ENCODE peak calls at places on chromosomes 16 and 17, in five cellular contexts. E, P, U, D and L are unnamed samples.

GRCh38 chr17:48599373-48599772 is 5.4 kb downstream of the HOXB6 start:
- DNase-seq in E (no peak), P (no peak), U (no peak), D (no peak), L (no peak)

GRCh38 chr16:81415757-81416156 is 28.9 kb upstream of the CMIP start:
- DNase-seq in E (no peak), P (no peak), U (no peak), D (no peak), L (no peak)

GRCh38 chr17:413016-413350 is 60.4 kb upstream of the RPH3AL start:
- DNase-seq in E (no peak), P (no peak), U (no peak), D (no peak), L (no peak)

GRCh38 chr16:75382611-75383010 is 50.7 kb downstream of the CFDP1 start:
- DNase-seq in E (no peak), P (no peak), U (no peak), D (no peak), L (no peak)

GRCh38 chr16:26985100-26986065 is 81.3 kb upstream of the C16orf82 start:
- DNase-seq in E (no peak), P (no peak), U (no peak), D (no peak), L (no peak)

GRCh38 chr16:72910371-72910770 is 137.6 kb downstream of the ZFHX3 start:
- DNase-seq in E (no peak), P (no peak), U (no peak), D (no peak), L (no peak)

GRCh38 chr17:42386784-42387183 is 1.5 kb downstream of the STAT3 start:
- DNase-seq in E (no peak), P (no peak), U (no peak), D (no peak), L (no peak)

GRCh38 chr16:83253526-83253925 is 554.3 kb upstream of the HSBP1 start:
- DNase-seq in E (no peak), P (no peak), U (no peak), D (no peak), L (no peak)

GRCh38 chr17:48547839-48548686 is 3.2 kb upstream of the HOXB2 start:
- DNase-seq in E (no peak), P (no peak), U (no peak), D (no peak), L (peak)

GRCh38 chr16:20942271-20942670 is 41.7 kb downstream of the LYRM1 start:
- DNase-seq in E (no peak), P (no peak), U (no peak), D (no peak), L (no peak)

GRCh38 chr16:73350707-73351452 is 303.0 kb upstream of the ZFHX3 start:
- DNase-seq in E (no peak), P (no peak), U (no peak), D (no peak), L (no peak)

GRCh38 chr16:53827741-53828140 is 123.8 kb downstream of the FTO start:
- DNase-seq in E (no peak), P (no peak), U (no peak), D (no peak), L (no peak)

GRCh38 chr17:70661342-70662222 is 492.2 kb downstream of the KCNJ2 start:
- DNase-seq in E (no peak), P (no peak), U (no peak), D (no peak), L (no peak)

GRCh38 chr16:78473031-78473699 is 373.7 kb downstream of the WWOX start:
- DNase-seq in E (no peak), P (no peak), U (no peak), D (no peak), L (no peak)

GRCh38 chr17:73318427-73318813 is 6.6 kb upstream of the CDC42EP4 start:
- DNase-seq in E (no peak), P (no peak), U (no peak), D (no peak), L (peak)

GRCh38 chr16:10600792-10601443 is 20.5 kb upstream of the EMP2 start:
- DNase-seq in E (no peak), P (no peak), U (no peak), D (no peak), L (no peak)

GRCh38 chr17:17125136-17126084 is 80.7 kb downstream of the PLD6 start:
- DNase-seq in E (no peak), P (no peak), U (no peak), D (no peak), L (no peak)

GRCh38 chr17:63622571-63623390 is 564 bp downstream of the MAP3K3 start:
- DNase-seq in E (peak), P (no peak), U (peak), D (peak), L (peak)

GRCh38 chr16:85334718-85335583 is 222.7 kb upstream of the CIBAR2 start:
- DNase-seq in E (no peak), P (no peak), U (no peak), D (no peak), L (peak)

GRCh38 chr16:67661101-67661661 is 421 bp downstream of the PARD6A start:
- DNase-seq in E (no peak), P (no peak), U (no peak), D (peak), L (peak)

GRCh38 chr16:85781685-85782370 is 17.5 kb downstream of the EMC8 start:
- DNase-seq in E (no peak), P (no peak), U (peak), D (no peak), L (no peak)

GRCh38 chr17:40663252-40663651 is 1.7 kb downstream of the KRT222 start:
- DNase-seq in E (no peak), P (no peak), U (no peak), D (no peak), L (no peak)

GRCh38 chr17:47311420-47311819 is 12.3 kb upstream of the EFCAB13 start:
- DNase-seq in E (no peak), P (no peak), U (no peak), D (no peak), L (no peak)

GRCh38 chr17:62662855-62663254 is 35.4 kb downstream of the MRC2 start:
- DNase-seq in E (no peak), P (no peak), U (no peak), D (no peak), L (no peak)

GRCh38 chr17:37610971-37611370 is 1.8 kb upstream of the SYNRG start:
- DNase-seq in E (no peak), P (no peak), U (no peak), D (no peak), L (no peak)

GRCh38 chr16:3458278-3458851 is 14.9 kb downstream of the NAA60 start:
- DNase-seq in E (no peak), P (no peak), U (peak), D (peak), L (peak)

GRCh38 chr17:35286120-35286781 is 43.4 kb downstream of the SLFN5 start:
- DNase-seq in E (no peak), P (peak), U (no peak), D (no peak), L (no peak)

GRCh38 chr16:50879873-50880695 is 138.2 kb downstream of the CYLD start:
- DNase-seq in E (no peak), P (no peak), U (no peak), D (no peak), L (peak)

GRCh38 chr16:9334091-9334490 is 242.6 kb downstream of the HAPSTR1 start:
- DNase-seq in E (no peak), P (no peak), U (no peak), D (no peak), L (no peak)

GRCh38 chr16:14302031-14302398 is 230.9 kb downstream of the MRTFB start:
- DNase-seq in E (no peak), P (no peak), U (peak), D (peak), L (peak)

GRCh38 chr16:30088237-30088831 is 3.4 kb downstream of the TBX6 start:
- DNase-seq in E (no peak), P (no peak), U (no peak), D (no peak), L (no peak)

GRCh38 chr16:73713817-73714495 is 582.7 kb upstream of the PSMD7 start:
- DNase-seq in E (no peak), P (no peak), U (no peak), D (peak), L (peak)

GRCh38 chr17:27756467-27757371 is 43.6 kb downstream of the NOS2 start:
- DNase-seq in E (peak), P (no peak), U (no peak), D (no peak), L (peak)

GRCh38 chr17:35243459-35244204 is 760 bp downstream of the SLFN5 start:
- DNase-seq in E (peak), P (no peak), U (peak), D (peak), L (peak)

GRCh38 chr17:48589060-48589830 is 796 bp downstream of the HOXB3 start:
- DNase-seq in E (no peak), P (no peak), U (no peak), D (no peak), L (no peak)

GRCh38 chr16:2468725-2469398 is 2.2 kb upstream of the NTN3 start:
- DNase-seq in E (no peak), P (peak), U (no peak), D (peak), L (peak)

GRCh38 chr17:45020354-45021138 is 30.9 kb downstream of the DCAKD start:
- DNase-seq in E (no peak), P (no peak), U (no peak), D (no peak), L (no peak)

GRCh38 chr16:85178596-85178995 is 66.3 kb upstream of the CIBAR2 start:
- DNase-seq in E (no peak), P (no peak), U (no peak), D (no peak), L (no peak)

GRCh38 chr17:4366312-4367063 is at the start of gene UBE2G1:
- DNase-seq in E (peak), P (peak), U (peak), D (peak), L (peak)

GRCh38 chr17:4365628-4366311 is 705 bp downstream of the UBE2G1 start:
- DNase-seq in E (no peak), P (no peak), U (peak), D (peak), L (peak)

GRCh38 chr17:4364622-4365041 is 1.8 kb downstream of the UBE2G1 start:
- DNase-seq in E (no peak), P (no peak), U (peak), D (no peak), L (no peak)

GRCh38 chr17:4362141-4362540 is 4.3 kb downstream of the UBE2G1 start:
- DNase-seq in E (no peak), P (no peak), U (no peak), D (no peak), L (peak)

GRCh38 chr17:4365103-4365627 is 1.3 kb downstream of the UBE2G1 start:
- DNase-seq in E (peak), P (peak), U (peak), D (peak), L (peak)
- TF ChIP-seq POLR2A in E (no peak), P (peak), U (peak), D (peak), L (peak)

GRCh38 chr17:82418001-82418986 is at the start of the genes HEXD and OGFOD3:
- DNase-seq in E (no peak), P (no peak), U (peak), D (peak), L (peak)
- TF ChIP-seq POLR2A in E (peak), P (peak), U (peak), D (peak), L (peak)

GRCh38 chr17:61444075-61444474 is 8.1 kb upstream of the TBX4 start:
- DNase-seq in E (no peak), P (no peak), U (no peak), D (no peak), L (no peak)

GRCh38 chr17:61442878-61443474 is 9.2 kb upstream of the TBX4 start:
- DNase-seq in E (no peak), P (no peak), U (no peak), D (no peak), L (no peak)

GRCh38 chr17:61443475-61443882 is 8.7 kb upstream of the TBX4 start:
- DNase-seq in E (no peak), P (no peak), U (no peak), D (no peak), L (no peak)

GRCh38 chr17:61447358-61447757 is 4.9 kb upstream of the TBX4 start:
- DNase-seq in E (no peak), P (no peak), U (no peak), D (no peak), L (no peak)

GRCh38 chr17:61444831-61445230 is 7.4 kb upstream of the TBX4 start:
- DNase-seq in E (no peak), P (no peak), U (no peak), D (peak), L (no peak)
- TF ChIP-seq POLR2A in E (no peak), P (no peak), U (no peak), D (no peak), L (no peak)

DNA sequence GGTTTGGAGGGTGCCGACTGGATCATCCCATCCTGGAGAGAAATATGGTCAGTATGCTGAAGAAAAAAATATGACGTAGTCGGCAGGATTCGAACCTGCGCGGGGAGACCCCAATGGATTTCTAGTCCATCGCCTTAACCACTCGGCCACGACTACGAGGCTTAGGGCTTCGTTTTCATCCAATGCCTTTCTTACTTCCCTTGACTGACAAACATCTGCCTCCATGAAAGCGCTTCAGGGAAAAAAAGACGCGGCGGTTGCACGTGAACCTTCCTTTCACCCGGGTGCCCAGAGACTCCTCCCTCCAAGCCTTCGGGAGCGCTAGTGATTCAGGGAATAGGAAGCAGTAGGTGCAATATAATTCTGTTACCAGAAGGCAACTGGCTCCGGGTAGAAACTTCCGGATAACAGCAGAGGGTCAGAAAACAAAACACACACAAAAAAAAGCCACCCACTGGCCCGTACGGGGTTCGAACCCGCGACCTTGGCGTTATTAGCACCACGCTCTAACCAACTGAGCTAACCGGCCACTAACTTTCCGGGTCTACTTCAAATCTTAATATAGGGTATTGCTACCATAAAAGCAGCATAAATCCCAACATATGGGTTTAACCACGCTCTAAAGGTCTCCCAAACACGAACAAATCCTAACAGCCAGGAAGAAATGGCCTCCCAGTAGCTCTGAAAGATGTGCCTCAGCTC is 16.3 kb upstream of the AURKB start:
- DNase-seq in E (peak), P (peak), U (peak), D (peak), L (peak)
- TF ChIP-seq POLR2A in E (no peak), P (peak), U (no peak), D (no peak), L (peak)

GRCh38 chr17:79845601-79845949 is 6.3 kb upstream of the CBX4 start:
- DNase-seq in E (peak), P (no peak), U (no peak), D (peak), L (peak)
- TF ChIP-seq POLR2A in E (no peak), P (no peak), U (no peak), D (no peak), L (peak)

GRCh38 chr16:48523415-48524204 is 86.4 kb downstream of the N4BP1 start:
- DNase-seq in E (no peak), P (no peak), U (no peak), D (no peak), L (no peak)

GRCh38 chr16:48525201-48526057 is 84.6 kb downstream of the N4BP1 start:
- DNase-seq in E (no peak), P (no peak), U (no peak), D (no peak), L (no peak)

GRCh38 chr16:48526958-48527331 is 83.0 kb downstream of the N4BP1 start:
- DNase-seq in E (no peak), P (no peak), U (no peak), D (no peak), L (no peak)

GRCh38 chr16:48524348-48525200 is 85.4 kb downstream of the N4BP1 start:
- DNase-seq in E (no peak), P (no peak), U (no peak), D (no peak), L (no peak)

GRCh38 chr16:48526058-48526957 is 83.7 kb downstream of the N4BP1 start:
- DNase-seq in E (no peak), P (peak), U (no peak), D (no peak), L (no peak)
- TF ChIP-seq POLR2A in E (no peak), P (no peak), U (no peak), D (no peak), L (no peak)

DNA sequence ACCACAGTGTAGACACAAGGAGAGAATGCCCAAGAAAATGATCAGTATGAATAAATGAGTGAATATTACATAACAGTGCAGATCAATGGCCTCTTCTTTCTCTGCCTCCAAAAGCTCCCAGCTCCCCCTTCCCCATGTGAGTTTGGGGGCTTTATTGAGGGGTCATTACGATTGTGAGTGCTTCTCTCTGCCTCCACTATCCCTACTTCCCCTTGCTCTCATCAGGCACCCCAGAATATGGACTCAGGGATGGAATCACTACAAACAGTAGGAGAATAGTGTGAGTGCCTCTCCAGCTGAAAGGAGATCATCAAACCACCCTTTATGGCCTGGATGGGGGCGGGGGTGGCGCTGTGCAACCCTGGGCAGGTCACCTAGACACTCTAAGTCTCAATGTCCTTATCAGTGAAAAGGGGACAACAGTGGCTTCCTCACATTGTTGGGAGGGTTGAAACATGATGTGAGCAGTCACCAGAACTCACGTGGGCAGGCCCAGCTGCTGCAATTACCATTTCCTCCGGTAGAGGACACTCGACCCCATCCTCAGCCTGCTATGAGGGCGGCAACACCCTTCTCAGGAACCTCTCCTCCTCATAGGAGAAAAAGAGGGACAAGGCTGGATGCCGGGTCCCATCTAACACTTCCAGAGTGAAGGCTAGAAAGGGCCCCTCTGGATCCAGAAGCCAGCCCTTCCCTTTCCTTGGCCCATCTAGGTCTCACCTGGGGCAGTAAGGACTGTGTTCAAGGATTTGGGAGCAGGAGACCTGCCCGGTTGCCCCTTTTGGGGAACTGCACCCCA is 2.1 kb upstream of the EPOP start:
- DNase-seq in E (peak), P (peak), U (peak), D (peak), L (peak)
- TF ChIP-seq POLR2A in E (no peak), P (no peak), U (no peak), D (no peak), L (no peak)

GRCh38 chr17:1557355-1558095 is 5.1 kb downstream of the PITPNA start:
- DNase-seq in E (peak), P (no peak), U (no peak), D (no peak), L (no peak)
- TF ChIP-seq POLR2A in E (no peak), P (no peak), U (no peak), D (no peak), L (no peak)

GRCh38 chr16:89921699-89922476 is 1.3 kb upstream of the TUBB3 start:
- DNase-seq in E (no peak), P (no peak), U (no peak), D (peak), L (peak)
- TF ChIP-seq POLR2A in E (no peak), P (no peak), U (no peak), D (peak), L (no peak)